ENCODE peak calls at places on chromosomes 3 and 15, in eight cellular contexts. S, O, J, I, H, Y, V and K are unnamed samples.

GRCh38 chr3:87053548-87053947 is 62.6 kb upstream of the VGLL3 start:
- DNase-seq in S (no peak), O (no peak), J (no peak), I (no peak), H (no peak), Y (no peak), V (no peak), K (no peak)

GRCh38 chr3:138124689-138125420 is 7.3 kb downstream of the A4GNT start:
- DNase-seq in S (no peak), O (no peak), J (no peak), I (no peak), H (no peak), Y (no peak), V (no peak), K (peak; percentile 80)

GRCh38 chr15:80204231-80204630 is 47.8 kb downstream of the CTXND1 start:
- DNase-seq in S (no peak), O (no peak), J (no peak), I (no peak), H (no peak), Y (no peak), V (no peak), K (no peak)

GRCh38 chr15:25619076-25619475 is 180.3 kb upstream of the UBE3A start:
- DNase-seq in S (no peak), O (no peak), J (no peak), I (no peak), H (no peak), Y (no peak), V (no peak), K (no peak)

GRCh38 chr3:50627407-50628051 is 10.6 kb downstream of the MAPKAPK3 start:
- DNase-seq in S (peak; percentile 88), O (peak; percentile 40), J (no peak), I (no peak), H (peak; percentile 25), Y (peak; percentile 49), V (no peak), K (peak; percentile 69)

GRCh38 chr15:83087535-83087934 is 19.9 kb upstream of the TM6SF1 start:
- DNase-seq in S (no peak), O (no peak), J (no peak), I (no peak), H (no peak), Y (no peak), V (no peak), K (no peak)

GRCh38 chr3:165903885-165904284 is 66.7 kb upstream of the BCHE start:
- DNase-seq in S (no peak), O (no peak), J (no peak), I (no peak), H (no peak), Y (no peak), V (no peak), K (no peak)

GRCh38 chr3:5016218-5017161 is 37.3 kb downstream of the BHLHE40 start:
- DNase-seq in S (peak; percentile 72), O (peak; percentile 90), J (no peak), I (no peak), H (peak; percentile 79), Y (no peak), V (peak; percentile 86), K (peak; percentile 80)

GRCh38 chr3:158771577-158771976 is 30.3 kb upstream of the MFSD1 start:
- DNase-seq in S (no peak), O (no peak), J (no peak), I (no peak), H (no peak), Y (no peak), V (no peak), K (no peak)

GRCh38 chr3:377158-377561 is 180.6 kb downstream of the CHL1 start:
- DNase-seq in S (no peak), O (peak; percentile 4), J (no peak), I (no peak), H (no peak), Y (peak; percentile 36), V (peak; percentile 42), K (peak; percentile 63)

GRCh38 chr15:66661432-66662096 is 40.5 kb upstream of the SMAD6 start:
- DNase-seq in S (no peak), O (no peak), J (no peak), I (no peak), H (peak; percentile 79), Y (no peak), V (no peak), K (no peak)

GRCh38 chr3:147514366-147514765 is 105.2 kb downstream of the ZIC1 start:
- DNase-seq in S (no peak), O (no peak), J (no peak), I (no peak), H (no peak), Y (no peak), V (no peak), K (no peak)

GRCh38 chr3:37814547-37814946 is 47.1 kb upstream of the CTDSPL start:
- DNase-seq in S (no peak), O (peak; percentile 24), J (no peak), I (no peak), H (no peak), Y (peak; percentile 26), V (no peak), K (peak; percentile 31)

DNA sequence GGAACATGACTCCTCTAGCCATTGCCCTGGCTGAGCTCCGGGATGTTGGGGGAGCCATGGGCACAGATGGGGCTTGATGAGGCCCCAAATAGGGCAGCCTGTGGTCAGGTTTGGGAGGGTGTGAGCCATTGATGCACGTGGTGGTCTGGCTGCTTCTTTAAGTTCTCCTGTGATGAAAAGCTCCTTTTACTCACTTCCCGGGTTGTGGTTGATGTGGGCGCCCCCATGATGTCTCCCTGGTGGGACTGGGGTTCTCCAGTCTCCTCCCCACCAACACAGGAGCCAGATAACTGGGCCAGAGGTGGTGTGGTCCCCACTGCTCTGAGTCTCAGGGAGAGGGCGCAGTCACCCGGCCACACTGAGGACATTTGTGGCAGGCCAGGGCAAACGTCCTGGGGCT is 29.5 kb upstream of the DUSP7 start:
- DNase-seq in S (no peak), O (no peak), J (no peak), I (no peak), H (no peak), Y (no peak), V (no peak), K (no peak)
- TF ChIP-seq RAD21 in S (no peak), O (no peak), J (no peak), I (no peak), H (no peak), Y (no peak), V (no peak), K (no peak)

GRCh38 chr3:196992461-196993065 is 23.9 kb upstream of the PIGZ start:
- DNase-seq in S (no peak), O (no peak), J (no peak), I (no peak), H (no peak), Y (peak; percentile 14), V (no peak), K (no peak)
- TF ChIP-seq RAD21 in S (no peak), O (no peak), J (no peak), I (no peak), H (no peak), Y (no peak), V (no peak), K (no peak)

GRCh38 chr3:27080126-27080525 is 289.1 kb downstream of the NEK10 start:
- DNase-seq in S (no peak), O (no peak), J (no peak), I (no peak), H (no peak), Y (no peak), V (no peak), K (no peak)
- TF ChIP-seq RAD21 in S (no peak), O (no peak), J (no peak), I (no peak), H (no peak), Y (no peak), V (no peak), K (no peak)

GRCh38 chr15:90223441-90224165 is 10.1 kb downstream of the CIB1 start:
- DNase-seq in S (no peak), O (no peak), J (no peak), I (no peak), H (no peak), Y (no peak), V (no peak), K (no peak)

GRCh38 chr15:90222538-90222937 is 11.2 kb downstream of the CIB1 start:
- DNase-seq in S (no peak), O (no peak), J (no peak), I (no peak), H (no peak), Y (no peak), V (no peak), K (no peak)

GRCh38 chr15:90219421-90220141 is 14.2 kb downstream of the CIB1 start:
- DNase-seq in S (no peak), O (peak; percentile 89), J (no peak), I (peak; percentile 88), H (peak; percentile 81), Y (peak; percentile 90), V (no peak), K (no peak)

GRCh38 chr15:90217671-90218394 is 15.9 kb downstream of the CIB1 start:
- DNase-seq in S (no peak), O (no peak), J (no peak), I (no peak), H (no peak), Y (no peak), V (no peak), K (no peak)

GRCh38 chr15:90221251-90221900 is 12.4 kb downstream of the CIB1 start:
- DNase-seq in S (no peak), O (peak; percentile 95), J (no peak), I (peak; percentile 83), H (peak; percentile 45), Y (peak; percentile 86), V (peak; percentile 67), K (peak; percentile 86)
- TF ChIP-seq RAD21 in S (no peak), O (peak; percentile 97), J (peak; percentile 82), I (peak; percentile 96), H (peak; percentile 88), Y (peak; percentile 90), V (peak; percentile 93), K (peak; percentile 95)

DNA sequence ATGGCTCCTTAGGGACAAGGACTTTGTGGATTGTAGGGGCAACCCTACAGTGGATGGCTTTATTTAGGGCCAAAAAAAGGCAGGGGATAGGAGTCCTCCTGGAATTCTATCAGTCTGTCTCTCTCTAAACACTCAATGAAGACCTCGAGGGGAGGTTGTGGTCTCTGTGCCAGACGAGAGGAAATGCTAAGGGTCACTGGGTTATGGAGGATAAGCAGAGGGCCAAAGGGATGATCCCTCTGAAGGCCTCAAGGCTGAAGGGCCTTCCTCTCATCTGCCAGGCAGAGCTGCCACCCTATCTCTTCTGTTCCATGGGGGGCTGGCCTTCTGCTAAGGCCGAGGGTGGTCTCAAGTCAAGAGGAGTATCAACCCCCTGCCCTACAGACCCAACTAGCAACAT is 27.0 kb downstream of the PLXNB1 start:
- DNase-seq in S (no peak), O (no peak), J (no peak), I (no peak), H (no peak), Y (no peak), V (no peak), K (no peak)
- TF ChIP-seq RAD21 in S (no peak), O (no peak), J (no peak), I (no peak), H (no peak), Y (no peak), V (no peak), K (no peak)

DNA sequence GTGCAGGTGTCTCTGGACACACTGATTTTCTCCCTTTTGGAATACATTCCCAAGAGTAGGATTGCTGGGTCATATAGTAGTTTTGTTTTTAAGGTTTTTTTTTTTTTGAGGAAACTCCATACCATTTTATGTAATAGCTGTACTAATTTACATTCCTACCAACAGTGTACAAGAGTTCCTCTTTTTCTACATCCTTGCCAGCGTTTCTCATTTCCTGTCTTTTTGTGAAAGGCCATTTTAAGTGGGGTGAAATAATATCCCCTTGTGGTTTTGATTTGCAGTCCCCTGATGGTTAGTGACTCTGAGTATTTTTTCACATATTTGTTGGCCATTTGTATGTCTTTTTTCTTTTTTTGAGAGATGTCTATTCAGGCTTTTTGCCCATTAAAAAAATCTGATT is 1205.5 kb downstream of the ROBO1 start:
- DNase-seq in S (no peak), O (no peak), J (no peak), I (no peak), H (no peak), Y (no peak), V (no peak), K (no peak)
- TF ChIP-seq RAD21 in S (no peak), O (no peak), J (no peak), I (no peak), H (no peak), Y (no peak), V (no peak), K (no peak)